ENCODE peak calls at places on chromosomes 16 and 17, in four cellular contexts. Y, C, D and J are unnamed samples.

GRCh38 chr17:82292251-82293154 is 19.0 kb upstream of the CSNK1D start:
- DNase-seq in D (peak), Y (peak), C (peak), J (peak)

GRCh38 chr16:51149251-51149661 is 1.8 kb downstream of the SALL1 start:
- DNase-seq in D (no peak), C (no peak), Y (no peak), J (no peak)

GRCh38 chr16:27867122-27868110 is 196.1 kb downstream of the GSG1L start:
- DNase-seq in D (no peak), C (peak), Y (peak), J (peak)

GRCh38 chr17:5866978-5867377 is 203.2 kb upstream of the WSCD1 start:
- DNase-seq in D (no peak), Y (no peak), C (no peak), J (no peak)

GRCh38 chr16:89409161-89409711 is 81.1 kb downstream of the ANKRD11 start:
- DNase-seq in D (peak), C (no peak), Y (peak), J (peak)

GRCh38 chr17:40437095-40437732 is 6.0 kb upstream of the IGFBP4 start:
- DNase-seq in D (no peak), Y (peak), C (no peak), J (peak)

GRCh38 chr16:1895949-1896675 is 22.1 kb downstream of the HS3ST6 start:
- DNase-seq in Y (no peak), D (no peak), C (no peak), J (no peak)

GRCh38 chr16:17437142-17437720 is 33.5 kb downstream of the XYLT1 start:
- DNase-seq in C (no peak), Y (no peak), D (no peak), J (no peak)

GRCh38 chr16:7765079-7765550 is 432.5 kb downstream of the RBFOX1 start:
- DNase-seq in D (no peak), Y (no peak), C (no peak), J (no peak)

GRCh38 chr17:8806206-8807069 is 7.3 kb upstream of the MFSD6L start:
- DNase-seq in D (peak), C (no peak), Y (no peak), J (no peak)

GRCh38 chr17:19339341-19339815 is 23.1 kb downstream of the B9D1 start:
- DNase-seq in D (no peak), C (no peak), Y (no peak), J (no peak)

GRCh38 chr17:39929657-39930407 is 2.3 kb downstream of the LRRC3C start:
- DNase-seq in D (no peak), Y (peak), C (no peak), J (peak)

GRCh38 chr16:19728636-19728965 is 10.5 kb downstream of the IQCK start:
- DNase-seq in Y (no peak), C (no peak), D (no peak), J (no peak)

GRCh38 chr17:43905985-43906852 is 1.1 kb downstream of the MPP2 start:
- DNase-seq in D (no peak), Y (no peak), C (peak), J (no peak)

GRCh38 chr17:50060951-50061712 is 5.2 kb downstream of the ITGA3 start:
- DNase-seq in D (no peak), C (peak), Y (no peak), J (peak)

GRCh38 chr16:49588729-49589384 is 215.3 kb downstream of the C16orf78 start:
- DNase-seq in D (no peak), C (no peak), Y (no peak), J (peak)

GRCh38 chr17:22517716-22518115 is 825.4 kb downstream of the KCNJ18 start:
- DNase-seq in C (no peak), D (no peak), Y (no peak), J (no peak)

GRCh38 chr17:11276486-11276885 is 35.5 kb downstream of the SHISA6 start:
- DNase-seq in Y (no peak), D (no peak), C (no peak), J (no peak)

GRCh38 chr17:40915199-40915661 is 22.2 kb downstream of the KRT23 start:
- DNase-seq in C (no peak), Y (peak), D (no peak), J (peak)

GRCh38 chr17:38556234-38556633 is 49.5 kb downstream of the SRCIN1 start:
- DNase-seq in Y (no peak), D (no peak), C (no peak), J (no peak)

GRCh38 chr16:2278272-2278608 is 10.3 kb upstream of the RNPS1 start:
- DNase-seq in D (no peak), C (no peak), Y (no peak), J (no peak)

GRCh38 chr16:49876716-49877129 is 20.8 kb upstream of the ZNF423 start:
- DNase-seq in D (no peak), Y (no peak), C (no peak), J (peak)

GRCh38 chr17:2947588-2947950 is 115.8 kb downstream of the OR1D5 start:
- DNase-seq in Y (no peak), D (no peak), C (no peak), J (no peak)